ENCODE peak calls at places on chromosomes 7 and 10, in eight cellular contexts. M, O, N, D, Q, Y, F and K are unnamed samples.

GRCh38 chr10:119246862-119247549 is 39.6 kb downstream of the GRK5 start:
- DNase-seq in M (no peak), O (peak; percentile 85), N (no peak), D (no peak), Q (no peak), Y (no peak), F (no peak), K (peak; percentile 71)

GRCh38 chr10:132189016-132189415 is 2.3 kb downstream of the DPYSL4 start:
- DNase-seq in M (no peak), O (no peak), N (no peak), D (no peak), Q (no peak), Y (no peak), F (no peak), K (no peak)

GRCh38 chr10:69636626-69637550 is 6.8 kb downstream of the FAM241B start:
- DNase-seq in M (no peak), O (no peak), N (peak; percentile 52), D (no peak), Q (no peak), Y (peak; percentile 16), F (no peak), K (peak; percentile 11)

GRCh38 chr7:149474309-149475120 is 13.7 kb upstream of the ZNF777 start:
- DNase-seq in M (no peak), O (no peak), N (no peak), D (no peak), Q (no peak), Y (no peak), F (no peak), K (no peak)

GRCh38 chr7:38129579-38129978 is 48.5 kb upstream of the STARD3NL start:
- DNase-seq in M (no peak), O (no peak), N (no peak), D (no peak), Q (no peak), Y (no peak), F (no peak), K (no peak)

GRCh38 chr10:4344544-4344994 is 481.4 kb upstream of the AKR1E2 start:
- DNase-seq in M (no peak), O (peak; percentile 100), N (peak; percentile 63), D (no peak), Q (no peak), Y (peak; percentile 24), F (no peak), K (no peak)

GRCh38 chr7:125033506-125033905 is 103.9 kb upstream of the POT1 start:
- DNase-seq in M (peak; percentile 57), O (no peak), N (no peak), D (no peak), Q (no peak), Y (no peak), F (no peak), K (no peak)

GRCh38 chr10:124621637-124622036 is 122.5 kb downstream of the FAM53B start:
- DNase-seq in M (no peak), O (no peak), N (no peak), D (no peak), Q (no peak), Y (no peak), F (no peak), K (peak; percentile 56)

GRCh38 chr7:103630318-103630717 is 184.3 kb upstream of the SLC26A5 start:
- DNase-seq in M (no peak), O (no peak), N (no peak), D (no peak), Q (no peak), Y (no peak), F (no peak), K (no peak)

GRCh38 chr10:81127931-81128330 is 590.2 kb downstream of the SH2D4B start:
- DNase-seq in M (no peak), O (no peak), N (no peak), D (no peak), Q (no peak), Y (no peak), F (no peak), K (no peak)

GRCh38 chr7:79282882-79283602 is 170.4 kb downstream of the MAGI2 start:
- DNase-seq in M (no peak), O (peak; percentile 76), N (no peak), D (no peak), Q (no peak), Y (no peak), F (no peak), K (no peak)

GRCh38 chr7:96273716-96274115 is 48.2 kb downstream of the SLC25A13 start:
- DNase-seq in M (no peak), O (peak; percentile 14), N (no peak), D (no peak), Q (no peak), Y (no peak), F (no peak), K (no peak)

GRCh38 chr10:1043532-1043995 is 5.4 kb downstream of the IDI1 start:
- DNase-seq in M (no peak), O (no peak), N (no peak), D (no peak), Q (no peak), Y (peak; percentile 44), F (no peak), K (no peak)

GRCh38 chr7:134444198-134444960 is 14.5 kb downstream of the AKR1B1 start:
- DNase-seq in M (no peak), O (no peak), N (peak; percentile 75), D (no peak), Q (no peak), Y (no peak), F (no peak), K (no peak)

GRCh38 chr7:84302949-84303348 is 108.4 kb upstream of the SEMA3A start:
- DNase-seq in M (no peak), O (no peak), N (no peak), D (no peak), Q (no peak), Y (no peak), F (no peak), K (no peak)

GRCh38 chr7:105782391-105783063 is 93.9 kb downstream of the ATXN7L1 start:
- DNase-seq in M (no peak), O (peak; percentile 91), N (no peak), D (no peak), Q (no peak), Y (no peak), F (no peak), K (no peak)

GRCh38 chr7:28089120-28089714 is 91.4 kb downstream of the JAZF1 start:
- DNase-seq in M (no peak), O (no peak), N (no peak), D (no peak), Q (no peak), Y (no peak), F (no peak), K (peak; percentile 33)

GRCh38 chr10:79137826-79138225 is 69.1 kb downstream of the ZMIZ1 start:
- DNase-seq in M (no peak), O (peak; percentile 51), N (peak; percentile 70), D (no peak), Q (peak; percentile 33), Y (peak; percentile 42), F (peak; percentile 11), K (no peak)

GRCh38 chr7:134548877-134549276 is at the start of gene AKR1B15:
- DNase-seq in M (no peak), O (no peak), N (no peak), D (no peak), Q (no peak), Y (no peak), F (no peak), K (no peak)

GRCh38 chr7:30249316-30249715 is 35.1 kb upstream of the ZNRF2 start:
- DNase-seq in M (no peak), O (no peak), N (no peak), D (no peak), Q (no peak), Y (no peak), F (no peak), K (no peak)

GRCh38 chr10:77073066-77073960 is 564.3 kb downstream of the KCNMA1 start:
- DNase-seq in M (no peak), O (no peak), N (peak; percentile 62), D (no peak), Q (no peak), Y (peak; percentile 42), F (no peak), K (no peak)

GRCh38 chr10:103192451-103193106 is 493 bp downstream of the NT5C2 start:
- DNase-seq in M (peak; percentile 41), O (peak; percentile 83), N (peak; percentile 90), D (peak; percentile 35), Q (peak; percentile 44), Y (peak; percentile 84), F (peak; percentile 16), K (peak; percentile 54)

GRCh38 chr7:8923164-8923806 is 489.9 kb downstream of the NXPH1 start:
- DNase-seq in M (no peak), O (no peak), N (no peak), D (no peak), Q (no peak), Y (no peak), F (no peak), K (no peak)

GRCh38 chr7:107208046-107208458 is 39.2 kb downstream of the HBP1 start:
- DNase-seq in M (no peak), O (peak; percentile 67), N (no peak), D (no peak), Q (no peak), Y (no peak), F (no peak), K (no peak)

GRCh38 chr7:34869016-34869415 is 168.3 kb downstream of the DPY19L1 start:
- DNase-seq in M (no peak), O (no peak), N (no peak), D (no peak), Q (no peak), Y (no peak), F (no peak), K (no peak)

GRCh38 chr7:129517931-129518330 is 15.6 kb downstream of the SMKR1 start:
- DNase-seq in M (no peak), O (no peak), N (no peak), D (no peak), Q (no peak), Y (no peak), F (no peak), K (no peak)

GRCh38 chr10:120966657-120967045 is 115.5 kb downstream of the WDR11 start:
- DNase-seq in M (no peak), O (no peak), N (no peak), D (no peak), Q (no peak), Y (no peak), F (no peak), K (no peak)

GRCh38 chr7:117949232-117949631 is 76.0 kb upstream of the CTTNBP2 start:
- DNase-seq in M (no peak), O (peak; percentile 35), N (no peak), D (no peak), Q (no peak), Y (no peak), F (no peak), K (no peak)

GRCh38 chr7:20532841-20533240 is 82.6 kb upstream of the ABCB5 start:
- DNase-seq in M (no peak), O (peak; percentile 29), N (no peak), D (no peak), Q (no peak), Y (no peak), F (no peak), K (no peak)